ENCODE peak calls at places on chromosome 15, in eight cellular contexts. M, V, L, Y, R, Z, F and P are unnamed samples.

GRCh38 chr15:98800437-98801233 is 152.3 kb downstream of the IGF1R start:
- DNase-seq in M (peak), V (no peak), L (no peak), Y (no peak), R (peak), Z (peak), F (peak), P (no peak)

GRCh38 chr15:37940886-37941285 is 6.4 kb downstream of the TMCO5A start:
- DNase-seq in M (no peak), V (no peak), L (no peak), Y (no peak), R (no peak), Z (no peak), F (no peak), P (no peak)

GRCh38 chr15:92724144-92724543 is 68.6 kb upstream of the FAM174B start:
- DNase-seq in M (no peak), V (no peak), L (no peak), Y (no peak), R (no peak), Z (no peak), F (no peak), P (no peak)

GRCh38 chr15:98905981-98906711 is 101.4 kb downstream of the PGPEP1L start:
- DNase-seq in M (no peak), V (no peak), L (no peak), Y (no peak), R (no peak), Z (no peak), F (no peak), P (no peak)

GRCh38 chr15:52481915-52482314 is 46.8 kb downstream of the MYO5A start:
- DNase-seq in M (no peak), V (no peak), L (peak), Y (no peak), R (no peak), Z (peak), F (no peak), P (no peak)

GRCh38 chr15:70892912-70893560 is 410 bp downstream of the LRRC49 start:
- DNase-seq in M (no peak), V (no peak), L (no peak), Y (peak), R (no peak), Z (no peak), F (peak), P (no peak)

GRCh38 chr15:52109559-52110451 is 2.8 kb downstream of the BCL2L10 start:
- DNase-seq in M (no peak), V (no peak), L (no peak), Y (no peak), R (no peak), Z (no peak), F (no peak), P (no peak)

GRCh38 chr15:79243723-79244122 is 38.8 kb upstream of the ANKRD34C start:
- DNase-seq in M (no peak), V (no peak), L (no peak), Y (peak), R (no peak), Z (no peak), F (peak), P (no peak)

GRCh38 chr15:60191015-60191414 is 186.9 kb downstream of the FOXB1 start:
- DNase-seq in M (no peak), V (no peak), L (no peak), Y (no peak), R (no peak), Z (no peak), F (no peak), P (no peak)

GRCh38 chr15:71572452-71573053 is 237.8 kb upstream of the NR2E3 start:
- DNase-seq in M (peak), V (no peak), L (no peak), Y (no peak), R (no peak), Z (peak), F (peak), P (no peak)

GRCh38 chr15:48642795-48643194 is 2.7 kb downstream of the FBN1 start:
- DNase-seq in M (no peak), V (no peak), L (no peak), Y (no peak), R (no peak), Z (no peak), F (no peak), P (no peak)
- H3K4me3 ChIP-seq in M (peak), V (no peak), L (peak), Y (peak), R (peak), Z (no peak), F (no peak), P (no peak)

DNA sequence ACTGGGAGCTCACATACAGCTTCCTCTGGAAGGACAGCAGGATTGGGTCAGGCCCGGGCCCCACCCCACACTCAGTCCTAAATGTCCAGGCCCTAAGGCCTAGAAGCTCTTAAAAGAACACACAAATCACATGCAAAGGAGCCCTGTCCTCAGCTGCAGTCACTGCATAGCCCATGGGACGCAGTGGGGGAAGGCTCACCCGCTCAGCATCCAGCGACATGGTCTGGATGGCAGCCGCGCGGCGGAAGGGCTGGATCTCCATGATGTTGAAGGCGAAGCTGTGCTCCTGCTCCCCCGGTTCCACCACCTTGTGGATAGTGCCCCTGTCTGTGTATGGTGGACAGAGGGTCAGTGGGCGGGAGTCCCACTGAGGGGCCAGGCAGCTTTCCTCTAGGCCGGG is 22.1 kb downstream of the SEMA7A start:
- DNase-seq in M (no peak), V (no peak), L (no peak), Y (no peak), R (no peak), Z (no peak), F (no peak), P (no peak)
- TF ChIP-seq POLR2A in M (no peak), V (no peak), L (no peak), Y (no peak), R (no peak), Z (no peak), F (no peak), P (no peak)

GRCh38 chr15:99930696-99931095 is 197.5 kb upstream of the LYSMD4 start:
- DNase-seq in M (no peak), V (no peak), L (no peak), Y (no peak), R (no peak), Z (no peak), F (no peak), P (peak)

GRCh38 chr15:99928429-99928981 is 195.3 kb upstream of the LYSMD4 start:
- DNase-seq in M (peak), V (peak), L (peak), Y (peak), R (peak), Z (peak), F (peak), P (peak)

GRCh38 chr15:99931703-99932603 is 198.7 kb upstream of the LYSMD4 start:
- DNase-seq in M (no peak), V (no peak), L (no peak), Y (no peak), R (no peak), Z (no peak), F (no peak), P (peak)

GRCh38 chr15:99925661-99926461 is 192.6 kb upstream of the LYSMD4 start:
- DNase-seq in M (peak), V (peak), L (peak), Y (peak), R (peak), Z (peak), F (peak), P (peak)

DNA sequence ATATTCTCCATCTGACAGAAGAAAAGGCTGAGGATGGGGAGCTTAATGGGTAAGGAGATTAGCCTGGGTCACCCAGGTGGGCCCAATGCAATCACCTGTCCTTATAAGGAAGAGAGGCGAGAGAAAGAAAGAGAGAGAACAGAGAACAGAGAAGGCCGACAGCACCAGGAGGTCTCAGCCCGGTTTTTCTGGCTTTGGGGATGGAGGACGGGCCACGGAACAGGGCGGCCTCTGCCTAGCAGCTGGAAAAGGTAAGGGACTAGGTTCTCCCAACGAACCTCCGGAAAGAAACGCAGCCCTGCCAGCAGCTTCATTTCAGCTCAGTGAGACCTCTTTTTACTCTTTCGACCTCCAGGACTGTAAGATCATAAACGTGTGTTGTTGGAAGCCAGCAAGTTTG is 196.0 kb upstream of the LYSMD4 start:
- DNase-seq in M (no peak), V (no peak), L (no peak), Y (no peak), R (no peak), Z (no peak), F (no peak), P (no peak)
- H3K4me3 ChIP-seq in M (no peak), V (no peak), L (no peak), Y (no peak), R (no peak), Z (no peak), F (peak), P (no peak)

DNA sequence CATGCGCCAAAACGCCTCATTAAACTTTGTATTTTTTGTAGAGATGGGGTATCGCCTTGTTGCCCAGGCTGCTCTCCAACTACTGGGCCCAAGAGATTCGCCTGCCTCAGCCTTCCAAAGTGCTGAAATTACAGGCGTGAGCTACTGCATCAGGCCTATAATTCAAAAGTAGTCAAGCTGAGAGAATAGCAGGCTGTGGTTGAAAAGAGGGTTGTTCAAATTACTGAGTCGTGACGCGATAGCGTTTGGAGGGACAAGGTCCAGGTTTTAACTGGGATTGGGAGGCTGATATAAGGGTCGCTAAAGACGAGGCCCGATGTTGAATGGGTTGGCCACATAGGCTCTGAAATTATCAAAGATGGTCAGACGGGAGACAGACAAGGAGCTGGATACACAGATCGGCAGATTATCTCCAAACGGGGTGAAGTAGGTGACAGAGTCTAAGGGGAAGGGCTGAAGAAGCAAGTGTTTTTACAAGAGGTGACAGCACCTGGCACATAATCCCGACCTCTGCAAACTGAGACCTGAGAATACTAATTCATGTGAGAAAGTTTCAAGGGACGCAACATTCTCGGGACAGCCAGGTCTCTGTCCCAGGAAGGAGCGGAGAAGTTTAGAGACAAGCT is 772 bp upstream of the ARID3B start:
- DNase-seq in M (no peak), V (no peak), L (no peak), Y (no peak), R (no peak), Z (no peak), F (no peak), P (peak)
- TF ChIP-seq POLR2A in M (no peak), V (no peak), L (no peak), Y (no peak), R (no peak), Z (no peak), F (no peak), P (no peak)

GRCh38 chr15:69400850-69401249 is 13.3 kb upstream of the KIF23 start:
- DNase-seq in M (no peak), V (no peak), L (no peak), Y (no peak), R (no peak), Z (no peak), F (no peak), P (no peak)
- H3K4me3 ChIP-seq in M (no peak), V (no peak), L (no peak), Y (no peak), R (no peak), Z (no peak), F (no peak), P (no peak)

GRCh38 chr15:69805248-69805953 is 292.3 kb downstream of the TLE3 start:
- DNase-seq in M (no peak), V (no peak), L (no peak), Y (no peak), R (no peak), Z (no peak), F (no peak), P (no peak)
- TF ChIP-seq POLR2A in M (no peak), V (no peak), L (no peak), Y (no peak), R (no peak), Z (no peak), F (no peak), P (no peak)

DNA sequence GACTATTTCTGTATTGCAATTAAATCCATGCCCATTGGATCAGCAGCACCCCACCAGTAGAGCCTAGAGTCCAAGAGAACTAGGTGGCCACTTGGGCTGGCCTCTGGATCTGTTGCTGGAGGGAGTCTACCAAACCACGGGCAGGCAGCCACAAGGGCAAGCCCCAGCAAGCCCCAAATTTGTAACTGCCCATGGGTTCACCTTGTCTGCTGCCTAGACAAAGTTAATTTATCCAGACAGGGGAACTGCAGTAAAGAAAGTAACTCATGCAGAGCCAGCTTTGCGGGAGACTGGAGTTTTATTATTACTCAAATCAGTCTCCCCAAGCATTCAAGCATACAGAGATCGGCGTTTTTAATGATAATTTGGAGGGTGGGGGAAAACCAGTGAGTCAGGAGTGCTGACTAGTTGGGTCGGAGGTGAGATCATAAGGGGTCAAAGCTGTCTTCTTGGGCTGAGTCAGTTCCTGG is 74.0 kb upstream of the TERB2 start:
- DNase-seq in M (no peak), V (no peak), L (no peak), Y (no peak), R (no peak), Z (no peak), F (no peak), P (no peak)
- H3K4me3 ChIP-seq in M (no peak), V (no peak), L (no peak), Y (no peak), R (no peak), Z (no peak), F (no peak), P (no peak)